ENCODE peak calls at places on chromosome 18, in nine cellular contexts. V is NCI-H1417 treated with DMSO at 0.1 percent for 48 hours; G is GM13977; Q is tibial nerve; O is CD8-positive, alpha-beta memory T cell; S is AG04449; C is adrenal gland; H is stimulated activated CD8-positive, alpha-beta memory T cell treated with anti-CD3 and anti-CD28 coated beads, Interleukin-7, amount 100 ng/mL, for 1 hour; E is RWPE1. B is an unnamed sample.

GRCh38 chr18:49967914-49968313 is 154.6 kb upstream of the ACAA2 start:
- DNase-seq in V (no peak), G (no peak), Q (no peak), O (no peak), S (no peak), C (no peak), H (no peak), E (no peak), B (no peak)

GRCh38 chr18:3857544-3857943 is 407.6 kb downstream of the TGIF1 start:
- DNase-seq in V (no peak), G (no peak), Q (no peak), O (no peak), S (no peak), C (no peak), H (no peak), E (no peak), B (no peak)

GRCh38 chr18:55778731-55779460 is 190.9 kb upstream of the TCF4 start:
- DNase-seq in V (peak; percentile 52), G (peak; percentile 22), Q (no peak), O (no peak), S (no peak), C (no peak), H (no peak), E (no peak), B (no peak)

GRCh38 chr18:45783097-45784075 is 42.1 kb upstream of the SIGLEC15 start:
- DNase-seq in V (no peak), G (no peak), Q (no peak), O (no peak), S (peak; percentile 59), C (no peak), H (no peak), E (no peak), B (no peak)

GRCh38 chr18:79334496-79335233 is 61.1 kb upstream of the NFATC1 start:
- DNase-seq in V (no peak), G (no peak), Q (no peak), O (no peak), S (no peak), C (no peak), H (no peak), E (no peak), B (no peak)

GRCh38 chr18:65938592-65939372 is 188.0 kb downstream of the CDH7 start:
- DNase-seq in V (no peak), G (peak; percentile 13), Q (no peak), O (no peak), S (no peak), C (peak; percentile 59), H (no peak), E (peak; percentile 4), B (no peak)

GRCh38 chr18:45688834-45689233 is 35.1 kb upstream of the SLC14A1 start:
- DNase-seq in V (no peak), G (no peak), Q (no peak), O (peak; percentile 55), S (no peak), C (no peak), H (peak; percentile 27), E (no peak), B (no peak)

GRCh38 chr18:6413554-6414117 is 1.1 kb downstream of the L3MBTL4 start:
- DNase-seq in V (no peak), G (no peak), Q (no peak), O (no peak), S (no peak), C (peak; percentile 61), H (no peak), E (no peak), B (no peak)

GRCh38 chr18:67310826-67311225 is 205.7 kb downstream of the DSEL start:
- DNase-seq in V (no peak), G (no peak), Q (no peak), O (no peak), S (no peak), C (no peak), H (no peak), E (no peak), B (no peak)

GRCh38 chr18:26190506-26190905 is 35.7 kb upstream of the TAF4B start:
- DNase-seq in V (no peak), G (peak; percentile 13), Q (no peak), O (peak; percentile 45), S (no peak), C (no peak), H (peak; percentile 2), E (no peak), B (no peak)